ENCODE peak calls at places on chromosomes 2 and 18, in four cellular contexts. T is psoas muscle, O is HT1080, G is H7. L is an unnamed sample.

GRCh38 chr2:85949280-85949679 is 60.5 kb upstream of the ST3GAL5 start:
- DNase-seq in T (no peak), O (no peak), G (no peak), L (no peak)

GRCh38 chr2:21038403-21039073 is 5.3 kb downstream of the APOB start:
- DNase-seq in T (no peak), O (no peak), G (no peak), L (no peak)

GRCh38 chr18:13823707-13824395 is at the start of gene MC5R:
- DNase-seq in T (peak), O (peak), G (peak), L (peak)

GRCh38 chr2:20649586-20650375 is 1.1 kb downstream of the HS1BP3 start:
- DNase-seq in T (no peak), O (no peak), G (no peak), L (no peak)

GRCh38 chr18:73235491-73235890 is 367.7 kb upstream of the NETO1 start:
- DNase-seq in T (no peak), O (peak), G (no peak), L (no peak)

GRCh38 chr2:32719933-32720716 is 92.3 kb downstream of the TTC27 start:
- DNase-seq in T (no peak), O (no peak), G (no peak), L (no peak)

GRCh38 chr2:123363076-123363475 is 662.0 kb upstream of the CNTNAP5 start:
- DNase-seq in T (no peak), O (no peak), G (no peak), L (no peak)

GRCh38 chr2:105518897-105519296 is 120.0 kb upstream of the FHL2 start:
- DNase-seq in T (no peak), O (peak), G (peak), L (no peak)

GRCh38 chr2:138275881-138276280 is 225.7 kb upstream of the SPOPL start:
- DNase-seq in T (no peak), O (peak), G (no peak), L (no peak)

GRCh38 chr2:54708584-54709340 is 14.7 kb upstream of the EML6 start:
- DNase-seq in T (peak), O (no peak), G (peak), L (no peak)

GRCh38 chr2:110731064-110731463 is 1.3 kb upstream of the ACOXL start:
- DNase-seq in T (no peak), O (no peak), G (no peak), L (no peak)

GRCh38 chr2:134220525-134220924 is 33.3 kb upstream of the MGAT5 start:
- DNase-seq in T (no peak), O (no peak), G (no peak), L (no peak)

GRCh38 chr2:54470241-54470938 is 14.3 kb downstream of the SPTBN1 start:
- DNase-seq in T (no peak), O (peak), G (no peak), L (no peak)

GRCh38 chr2:27264753-27265535 is 2.1 kb upstream of the SLC30A3 start:
- DNase-seq in T (peak), O (no peak), G (peak), L (no peak)

GRCh38 chr18:5527603-5528002 is 16.2 kb downstream of the EPB41L3 start:
- DNase-seq in T (peak), O (peak), G (no peak), L (no peak)

GRCh38 chr2:27407798-27408491 is 1.4 kb downstream of the PPM1G start:
- DNase-seq in T (no peak), O (peak), G (peak), L (no peak)

GRCh38 chr18:31977270-31977872 is 34.4 kb upstream of the TRAPPC8 start:
- DNase-seq in T (no peak), O (peak), G (peak), L (peak)

GRCh38 chr2:144406111-144406788 is 113.7 kb downstream of the ZEB2 start:
- DNase-seq in T (no peak), O (no peak), G (no peak), L (no peak)

GRCh38 chr18:47594063-47594462 is 336.4 kb downstream of the SMAD2 start:
- DNase-seq in T (no peak), O (no peak), G (no peak), L (no peak)

GRCh38 chr2:156456616-156457015 is 20.4 kb downstream of the GPD2 start:
- DNase-seq in T (no peak), O (peak), G (no peak), L (no peak)

GRCh38 chr2:235343869-235344268 is 150.0 kb upstream of the AGAP1 start:
- DNase-seq in T (no peak), O (no peak), G (no peak), L (no peak)

GRCh38 chr2:158214431-158214830 is 112.8 kb downstream of the UPP2 start:
- DNase-seq in T (no peak), O (peak), G (no peak), L (no peak)

GRCh38 chr2:230715201-230715600 is 2.6 kb downstream of the CAB39 start:
- DNase-seq in T (no peak), O (no peak), G (no peak), L (no peak)

GRCh38 chr2:9844036-9844483 is 786 bp downstream of the TAF1B start:
- DNase-seq in T (no peak), O (no peak), G (no peak), L (no peak)

GRCh38 chr18:59067873-59068272 is 71.8 kb upstream of the SEC11C start:
- DNase-seq in T (no peak), O (peak), G (peak), L (no peak)

GRCh38 chr2:196849895-196850294 is 40.7 kb upstream of the C2orf66 start:
- DNase-seq in T (no peak), O (peak), G (peak), L (no peak)

GRCh38 chr18:64438178-64438577 is 289.3 kb upstream of the LINC00305 start:
- DNase-seq in T (no peak), O (no peak), G (no peak), L (no peak)

GRCh38 chr2:197784956-197785941 is at the start of gene BOLL:
- DNase-seq in T (no peak), O (no peak), G (peak), L (no peak)

GRCh38 chr2:159230145-159230877 is 56.2 kb downstream of the WDSUB1 start:
- DNase-seq in T (no peak), O (no peak), G (no peak), L (no peak)

GRCh38 chr2:19035238-19035637 is 323.2 kb downstream of the OSR1 start:
- DNase-seq in T (peak), O (no peak), G (no peak), L (peak)

L was measured in gastrocnemius medialis.